ENCODE peak calls at places on chromosomes 16 and 17, in four cellular contexts. O is tibial nerve; L is right lobe of liver; T is CD4-positive, alpha-beta memory T cell. N is an unnamed sample.

GRCh38 chr17:50201226-50201854 is at the start of gene COL1A1:
- DNase-seq in O (peak; percentile 76), L (peak; percentile 24), T (no peak), N (peak; percentile 96)

GRCh38 chr16:50323335-50324011 is 45.3 kb downstream of the BRD7 start:
- DNase-seq in O (peak; percentile 53), L (no peak), T (no peak), N (peak; percentile 65)

GRCh38 chr16:12177643-12178042 is 201.1 kb downstream of the SNX29 start:
- DNase-seq in O (no peak), L (no peak), T (no peak), N (no peak)

GRCh38 chr16:30570621-30571443 is 682 bp downstream of the ZNF688 start:
- DNase-seq in O (peak; percentile 35), L (peak; percentile 37), T (no peak), N (no peak)

GRCh38 chr17:77235370-77236080 is 94.8 kb downstream of the SEC14L1 start:
- DNase-seq in O (peak; percentile 50), L (no peak), T (no peak), N (peak; percentile 93)

GRCh38 chr17:36000730-36001108 is 634 bp downstream of the CCL15 start:
- DNase-seq in O (no peak), L (no peak), T (no peak), N (peak; percentile 4)

GRCh38 chr16:12959072-12959471 is 57.7 kb downstream of the SHISA9 start:
- DNase-seq in O (no peak), L (no peak), T (no peak), N (no peak)

GRCh38 chr17:56172517-56172982 is 19.3 kb downstream of the ANKFN1 start:
- DNase-seq in O (no peak), L (no peak), T (no peak), N (no peak)

GRCh38 chr17:81553616-81554181 is 1.5 kb upstream of the FAAP100 start:
- DNase-seq in O (peak; percentile 14), L (no peak), T (no peak), N (peak; percentile 80)

GRCh38 chr17:75771334-75772281 is 6.6 kb upstream of the GALK1 start:
- DNase-seq in O (no peak), L (no peak), T (no peak), N (no peak)

GRCh38 chr16:75588716-75589115 is 22.5 kb downstream of the GABARAPL2 start:
- DNase-seq in O (no peak), L (no peak), T (no peak), N (no peak)

GRCh38 chr16:75589301-75589700 is 23.1 kb downstream of the GABARAPL2 start:
- DNase-seq in O (no peak), L (no peak), T (no peak), N (no peak)

GRCh38 chr16:75593825-75594820 is 27.9 kb downstream of the GABARAPL2 start:
- DNase-seq in O (no peak), L (no peak), T (no peak), N (no peak)

GRCh38 chr16:75593308-75593707 is 27.1 kb downstream of the GABARAPL2 start:
- DNase-seq in O (no peak), L (no peak), T (no peak), N (no peak)

GRCh38 chr16:75591001-75591852 is 25.0 kb downstream of the GABARAPL2 start:
- DNase-seq in O (peak; percentile 28), L (no peak), T (no peak), N (no peak)
- H3K27ac ChIP-seq in O (peak overlapping the region; percentile 63), L (peak overlapping the region; percentile 23), T (no peak overlapping the region), N (no peak overlapping the region)

GRCh38 chr16:16071631-16072244 is 122.3 kb downstream of the ABCC1 start:
- DNase-seq in O (no peak), L (no peak), T (no peak), N (no peak)
- H3K27ac ChIP-seq in O (no peak overlapping the region), L (no peak overlapping the region), T (no peak overlapping the region), N (no peak overlapping the region)

GRCh38 chr17:2386400-2387085 is 14.3 kb downstream of the MNT start:
- DNase-seq in O (no peak), L (no peak), T (no peak), N (no peak)

GRCh38 chr17:2384439-2385127 is 16.3 kb downstream of the MNT start:
- DNase-seq in O (no peak), L (no peak), T (no peak), N (no peak)

GRCh38 chr17:2387086-2388019 is 13.5 kb downstream of the MNT start:
- DNase-seq in O (no peak), L (no peak), T (no peak), N (no peak)

GRCh38 chr17:2383628-2384167 is 17.2 kb downstream of the MNT start:
- DNase-seq in O (no peak), L (no peak), T (no peak), N (no peak)

GRCh38 chr17:2385240-2386202 is 15.3 kb downstream of the MNT start:
- DNase-seq in O (no peak), L (no peak), T (no peak), N (no peak)
- H3K27ac ChIP-seq in O (peak overlapping the region; percentile 5), L (no peak overlapping the region), T (no peak overlapping the region), N (no peak overlapping the region)

GRCh38 chr16:84752600-84752999 is 52.8 kb downstream of the USP10 start:
- DNase-seq in O (no peak), L (no peak), T (no peak), N (no peak)

GRCh38 chr16:84751241-84751640 is 51.4 kb downstream of the USP10 start:
- DNase-seq in O (no peak), L (no peak), T (no peak), N (no peak)

GRCh38 chr16:84749072-84749471 is 49.3 kb downstream of the USP10 start:
- DNase-seq in O (no peak), L (no peak), T (no peak), N (no peak)

GRCh38 chr16:84751947-84752346 is 52.1 kb downstream of the USP10 start:
- DNase-seq in O (no peak), L (no peak), T (no peak), N (no peak)

DNA sequence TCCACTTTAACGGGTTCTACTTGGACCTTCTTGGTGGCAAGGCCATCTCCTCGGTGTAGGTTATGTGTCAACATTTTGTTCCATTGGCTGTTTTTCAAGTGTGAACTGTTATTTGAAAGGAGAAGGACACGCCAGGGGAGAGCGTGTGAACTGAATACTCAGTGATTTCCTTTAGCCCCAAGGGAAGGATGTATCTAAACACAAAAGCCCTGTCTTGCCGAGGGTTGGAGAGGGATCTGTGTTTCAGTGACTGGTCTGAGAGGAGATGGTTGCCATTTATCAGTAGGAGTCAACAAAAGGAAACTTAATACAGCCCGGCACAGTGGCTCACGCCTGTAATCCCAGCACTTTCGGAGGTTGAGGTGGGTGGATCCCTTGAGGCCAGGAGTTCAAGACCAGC is 50.0 kb downstream of the USP10 start:
- DNase-seq in O (no peak), L (no peak), T (no peak), N (no peak)
- H3K27ac ChIP-seq in O (no peak overlapping the region), L (no peak overlapping the region), T (no peak overlapping the region), N (no peak overlapping the region)

GRCh38 chr17:32127156-32127897 is 15.0 kb upstream of the RHOT1 start:
- DNase-seq in O (peak; percentile 77), L (peak; percentile 91), T (peak; percentile 81), N (peak; percentile 70)
- H3K27ac ChIP-seq in O (peak overlapping the region; percentile 85), L (peak overlapping the region; percentile 88), T (peak overlapping the region; percentile 79), N (peak overlapping the region; percentile 31)

DNA sequence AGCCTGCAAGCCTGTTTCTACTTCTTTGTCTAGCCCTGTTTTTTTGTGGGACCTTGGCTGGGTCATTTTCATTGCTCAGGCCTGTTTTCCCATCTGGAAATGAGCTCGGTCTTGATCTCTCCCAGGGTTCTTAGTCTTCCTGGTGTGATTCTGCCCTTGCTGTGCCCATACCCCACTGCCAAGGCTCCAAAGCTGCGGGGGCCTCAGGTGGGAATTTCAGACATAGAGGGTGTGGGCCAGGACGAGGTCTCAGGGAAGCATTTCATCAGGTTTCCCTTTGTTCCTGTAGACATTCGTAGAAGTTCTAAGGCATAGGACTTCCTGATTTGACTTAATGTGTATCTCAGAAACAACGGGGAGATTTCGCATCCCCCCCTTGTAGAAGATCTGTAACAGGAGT is 5.8 kb downstream of the MPRIP start:
- DNase-seq in O (no peak), L (no peak), T (no peak), N (no peak)
- H3K27ac ChIP-seq in O (peak overlapping the region; percentile 66), L (no peak overlapping the region), T (no peak overlapping the region), N (no peak overlapping the region)

GRCh38 chr16:85569039-85569614 is 44.0 kb upstream of the GSE1 start:
- DNase-seq in O (no peak), L (no peak), T (no peak), N (no peak)

GRCh38 chr16:85569615-85570212 is 43.4 kb upstream of the GSE1 start:
- DNase-seq in O (no peak), L (no peak), T (peak; percentile 21), N (no peak)

GRCh38 chr16:85570213-85570734 is 42.8 kb upstream of the GSE1 start:
- DNase-seq in O (no peak), L (no peak), T (no peak), N (no peak)

GRCh38 chr16:85567101-85567866 is 45.8 kb upstream of the GSE1 start:
- DNase-seq in O (no peak), L (no peak), T (no peak), N (no peak)

GRCh38 chr16:85568519-85568918 is 44.6 kb upstream of the GSE1 start:
- DNase-seq in O (no peak), L (peak; percentile 69), T (no peak), N (no peak)
- H3K27ac ChIP-seq in O (peak overlapping the region; percentile 40), L (peak overlapping the region; percentile 14), T (no peak overlapping the region), N (no peak overlapping the region)

N was measured in SJSA1.